ENCODE peak calls at places on chromosomes 3 and 15, in ten cellular contexts. One of them, this sample, is unnamed. For H3K9me3, the result is how much of the 10 kb centered on the place peaks cover.

GRCh38 chr3:69012836-69013255 is 638 bp downstream of the EOGT start:
- DNase-seq in spleen: peak
- DNase-seq in IMR-90: peak
- DNase-seq in upper lobe of right lung: peak
- DNase-seq in SK-N-MC: no peak
- DNase-seq in GM23248: peak
- DNase-seq in mesenchymal stem cell: peak
- DNase-seq in neuronal stem cell: peak
- DNase-seq in tibial nerve: no peak
- DNase-seq in lung: peak
- DNase-seq in this sample: peak

GRCh38 chr3:88807471-88808090 is 299.8 kb upstream of the EPHA3 start:
- DNase-seq in spleen: no peak
- DNase-seq in mesenchymal stem cell: peak
- DNase-seq in neuronal stem cell: no peak
- DNase-seq in lung: no peak
- DNase-seq in IMR-90: peak
- DNase-seq in tibial nerve: no peak
- DNase-seq in GM23248: peak
- DNase-seq in upper lobe of right lung: no peak
- DNase-seq in SK-N-MC: no peak
- DNase-seq in this sample: no peak

GRCh38 chr15:31973197-31973596 is 57.1 kb upstream of the CHRNA7 start:
- DNase-seq in SK-N-MC: no peak
- DNase-seq in spleen: no peak
- DNase-seq in lung: no peak
- DNase-seq in upper lobe of right lung: no peak
- DNase-seq in IMR-90: no peak
- DNase-seq in neuronal stem cell: no peak
- DNase-seq in tibial nerve: no peak
- DNase-seq in mesenchymal stem cell: no peak
- DNase-seq in GM23248: no peak
- DNase-seq in this sample: no peak

GRCh38 chr15:50816191-50816590 is 50.7 kb upstream of the SPPL2A start:
- DNase-seq in mesenchymal stem cell: no peak
- DNase-seq in upper lobe of right lung: no peak
- DNase-seq in tibial nerve: no peak
- DNase-seq in GM23248: no peak
- DNase-seq in neuronal stem cell: no peak
- DNase-seq in spleen: no peak
- DNase-seq in IMR-90: no peak
- DNase-seq in lung: no peak
- DNase-seq in SK-N-MC: no peak
- DNase-seq in this sample: no peak

GRCh38 chr15:82805994-82806406 is at the start of gene FSD2:
- DNase-seq in SK-N-MC: no peak
- DNase-seq in neuronal stem cell: no peak
- DNase-seq in lung: peak
- DNase-seq in upper lobe of right lung: no peak
- DNase-seq in tibial nerve: no peak
- DNase-seq in GM23248: no peak
- DNase-seq in spleen: no peak
- DNase-seq in mesenchymal stem cell: peak
- DNase-seq in IMR-90: no peak
- DNase-seq in this sample: no peak

GRCh38 chr3:43442872-43443395 is 156.6 kb downstream of the SNRK start:
- DNase-seq in upper lobe of right lung: no peak
- DNase-seq in SK-N-MC: no peak
- DNase-seq in spleen: no peak
- DNase-seq in GM23248: no peak
- DNase-seq in neuronal stem cell: no peak
- DNase-seq in lung: no peak
- DNase-seq in tibial nerve: no peak
- DNase-seq in IMR-90: no peak
- DNase-seq in mesenchymal stem cell: no peak
- DNase-seq in this sample: no peak

GRCh38 chr15:65302061-65302460 is 2.4 kb upstream of the RNU5B-1 start:
- DNase-seq in SK-N-MC: no peak
- DNase-seq in upper lobe of right lung: no peak
- DNase-seq in spleen: peak
- DNase-seq in mesenchymal stem cell: no peak
- DNase-seq in tibial nerve: no peak
- DNase-seq in neuronal stem cell: no peak
- DNase-seq in IMR-90: no peak
- DNase-seq in GM23248: no peak
- DNase-seq in lung: no peak
- DNase-seq in this sample: no peak

GRCh38 chr15:65312400-65312916 is 8.0 kb downstream of the RNU5B-1 start:
- DNase-seq in IMR-90: no peak
- DNase-seq in neuronal stem cell: no peak
- DNase-seq in SK-N-MC: no peak
- DNase-seq in upper lobe of right lung: no peak
- DNase-seq in spleen: peak
- DNase-seq in mesenchymal stem cell: no peak
- DNase-seq in tibial nerve: no peak
- DNase-seq in GM23248: no peak
- DNase-seq in lung: no peak
- DNase-seq in this sample: no peak

GRCh38 chr15:71821547-71822129 is 11.3 kb downstream of the NR2E3 start:
- DNase-seq in tibial nerve: no peak
- DNase-seq in mesenchymal stem cell: no peak
- DNase-seq in lung: no peak
- DNase-seq in SK-N-MC: no peak
- DNase-seq in IMR-90: no peak
- DNase-seq in neuronal stem cell: no peak
- DNase-seq in GM23248: no peak
- DNase-seq in upper lobe of right lung: no peak
- DNase-seq in spleen: no peak
- DNase-seq in this sample: no peak

GRCh38 chr3:43852066-43852465 is 161.3 kb downstream of the ABHD5 start:
- DNase-seq in IMR-90: peak
- DNase-seq in GM23248: peak
- DNase-seq in SK-N-MC: no peak
- DNase-seq in tibial nerve: no peak
- DNase-seq in lung: no peak
- DNase-seq in spleen: no peak
- DNase-seq in neuronal stem cell: no peak
- DNase-seq in upper lobe of right lung: no peak
- DNase-seq in mesenchymal stem cell: no peak
- DNase-seq in this sample: no peak

GRCh38 chr3:167650459-167650858 is 3.3 kb downstream of the WDR49 start:
- DNase-seq in IMR-90: no peak
- DNase-seq in GM23248: no peak
- DNase-seq in neuronal stem cell: no peak
- DNase-seq in upper lobe of right lung: no peak
- DNase-seq in mesenchymal stem cell: no peak
- DNase-seq in spleen: no peak
- DNase-seq in lung: no peak
- DNase-seq in tibial nerve: no peak
- DNase-seq in SK-N-MC: peak
- DNase-seq in this sample: no peak

GRCh38 chr15:46126581-46126980 is 491.8 kb downstream of the SQOR start:
- DNase-seq in lung: no peak
- DNase-seq in neuronal stem cell: no peak
- DNase-seq in IMR-90: peak
- DNase-seq in SK-N-MC: no peak
- DNase-seq in upper lobe of right lung: no peak
- DNase-seq in GM23248: peak
- DNase-seq in spleen: no peak
- DNase-seq in mesenchymal stem cell: no peak
- DNase-seq in tibial nerve: no peak
- DNase-seq in this sample: no peak

GRCh38 chr3:73086071-73086494 is 24.6 kb downstream of the EBLN2 start:
- DNase-seq in neuronal stem cell: peak
- DNase-seq in spleen: peak
- DNase-seq in tibial nerve: no peak
- DNase-seq in SK-N-MC: no peak
- DNase-seq in mesenchymal stem cell: peak
- DNase-seq in GM23248: peak
- DNase-seq in IMR-90: peak
- DNase-seq in lung: no peak
- DNase-seq in upper lobe of right lung: no peak
- DNase-seq in this sample: peak

GRCh38 chr3:13822042-13822441 is 57.8 kb downstream of the WNT7A start:
- DNase-seq in mesenchymal stem cell: no peak
- DNase-seq in IMR-90: no peak
- DNase-seq in SK-N-MC: no peak
- DNase-seq in GM23248: peak
- DNase-seq in spleen: peak
- DNase-seq in neuronal stem cell: no peak
- DNase-seq in lung: no peak
- DNase-seq in tibial nerve: no peak
- DNase-seq in upper lobe of right lung: peak
- DNase-seq in this sample: no peak

GRCh38 chr3:62184559-62184958 is 188.8 kb downstream of the FEZF2 start:
- DNase-seq in spleen: no peak
- DNase-seq in lung: no peak
- DNase-seq in tibial nerve: peak
- DNase-seq in GM23248: peak
- DNase-seq in neuronal stem cell: no peak
- DNase-seq in SK-N-MC: no peak
- DNase-seq in upper lobe of right lung: no peak
- DNase-seq in mesenchymal stem cell: no peak
- DNase-seq in IMR-90: no peak
- DNase-seq in this sample: no peak

DNA sequence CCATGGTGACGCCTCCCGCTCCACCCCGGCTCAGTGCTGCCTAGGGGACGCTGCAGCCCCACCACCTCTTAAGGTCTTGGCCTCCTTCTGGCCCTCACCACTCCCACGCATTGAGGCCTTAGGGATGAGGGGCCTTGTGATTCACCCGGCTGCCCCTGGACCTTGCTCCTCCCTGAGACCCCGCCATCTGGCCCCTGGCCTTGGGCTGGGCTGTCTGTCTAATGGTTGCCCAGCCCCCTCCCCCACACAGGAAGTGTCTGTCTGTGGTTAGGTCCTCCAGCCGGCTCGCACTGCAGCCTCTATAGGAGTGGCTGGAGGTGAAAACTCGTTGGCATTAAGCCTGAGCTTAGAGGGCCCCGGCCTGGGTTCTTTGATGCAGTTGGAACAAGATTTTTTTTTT is 21.5 kb upstream of the MTHFS start:
- DNase-seq in neuronal stem cell: no peak
- DNase-seq in GM23248: no peak
- DNase-seq in lung: no peak
- DNase-seq in tibial nerve: no peak
- DNase-seq in SK-N-MC: no peak
- DNase-seq in spleen: peak
- DNase-seq in mesenchymal stem cell: no peak
- DNase-seq in IMR-90: no peak
- DNase-seq in upper lobe of right lung: no peak
- DNase-seq in this sample: no peak
- H3K9me3 ChIP-seq in neuronal stem cell: under half
- H3K9me3 ChIP-seq in GM23248: under half
- H3K9me3 ChIP-seq in lung: under half
- H3K9me3 ChIP-seq in tibial nerve: under half
- H3K9me3 ChIP-seq in SK-N-MC: under half
- H3K9me3 ChIP-seq in spleen: half or more
- H3K9me3 ChIP-seq in mesenchymal stem cell: half or more
- H3K9me3 ChIP-seq in IMR-90: under half
- H3K9me3 ChIP-seq in upper lobe of right lung: half or more
- H3K9me3 ChIP-seq in this sample: under half

GRCh38 chr3:128858167-128858566 is 21.3 kb upstream of the ACAD9 start:
- DNase-seq in spleen: no peak
- DNase-seq in mesenchymal stem cell: no peak
- DNase-seq in IMR-90: no peak
- DNase-seq in SK-N-MC: no peak
- DNase-seq in upper lobe of right lung: no peak
- DNase-seq in tibial nerve: no peak
- DNase-seq in lung: no peak
- DNase-seq in GM23248: no peak
- DNase-seq in neuronal stem cell: no peak
- DNase-seq in this sample: no peak
- H3K9me3 ChIP-seq in spleen: half or more
- H3K9me3 ChIP-seq in mesenchymal stem cell: under half
- H3K9me3 ChIP-seq in IMR-90: under half
- H3K9me3 ChIP-seq in SK-N-MC: under half
- H3K9me3 ChIP-seq in upper lobe of right lung: under half
- H3K9me3 ChIP-seq in tibial nerve: under half
- H3K9me3 ChIP-seq in lung: under half
- H3K9me3 ChIP-seq in GM23248: under half
- H3K9me3 ChIP-seq in neuronal stem cell: under half
- H3K9me3 ChIP-seq in this sample: under half

GRCh38 chr15:67821784-67822451 is 3.4 kb upstream of the SKOR1 start:
- DNase-seq in SK-N-MC: no peak
- DNase-seq in neuronal stem cell: no peak
- DNase-seq in IMR-90: no peak
- DNase-seq in lung: no peak
- DNase-seq in mesenchymal stem cell: no peak
- DNase-seq in tibial nerve: no peak
- DNase-seq in GM23248: no peak
- DNase-seq in upper lobe of right lung: no peak
- DNase-seq in spleen: peak
- DNase-seq in this sample: no peak

GRCh38 chr15:67820147-67820991 is 4.9 kb upstream of the SKOR1 start:
- DNase-seq in tibial nerve: no peak
- DNase-seq in GM23248: no peak
- DNase-seq in SK-N-MC: no peak
- DNase-seq in upper lobe of right lung: no peak
- DNase-seq in IMR-90: no peak
- DNase-seq in mesenchymal stem cell: no peak
- DNase-seq in neuronal stem cell: no peak
- DNase-seq in lung: no peak
- DNase-seq in spleen: peak
- DNase-seq in this sample: no peak

GRCh38 chr15:67822537-67823370 is 2.6 kb upstream of the SKOR1 start:
- DNase-seq in IMR-90: no peak
- DNase-seq in GM23248: no peak
- DNase-seq in spleen: peak
- DNase-seq in SK-N-MC: no peak
- DNase-seq in mesenchymal stem cell: no peak
- DNase-seq in upper lobe of right lung: no peak
- DNase-seq in lung: no peak
- DNase-seq in tibial nerve: no peak
- DNase-seq in neuronal stem cell: no peak
- DNase-seq in this sample: no peak

GRCh38 chr15:67819636-67820035 is 5.7 kb upstream of the SKOR1 start:
- DNase-seq in tibial nerve: no peak
- DNase-seq in IMR-90: no peak
- DNase-seq in SK-N-MC: no peak
- DNase-seq in neuronal stem cell: no peak
- DNase-seq in spleen: peak
- DNase-seq in GM23248: no peak
- DNase-seq in mesenchymal stem cell: no peak
- DNase-seq in lung: no peak
- DNase-seq in upper lobe of right lung: no peak
- DNase-seq in this sample: no peak

GRCh38 chr15:67820992-67821783 is 4.1 kb upstream of the SKOR1 start:
- DNase-seq in tibial nerve: no peak
- DNase-seq in neuronal stem cell: no peak
- DNase-seq in lung: no peak
- DNase-seq in GM23248: peak
- DNase-seq in spleen: peak
- DNase-seq in SK-N-MC: no peak
- DNase-seq in IMR-90: peak
- DNase-seq in upper lobe of right lung: peak
- DNase-seq in mesenchymal stem cell: peak
- DNase-seq in this sample: no peak
- H3K9me3 ChIP-seq in tibial nerve: under half
- H3K9me3 ChIP-seq in neuronal stem cell: under half
- H3K9me3 ChIP-seq in lung: under half
- H3K9me3 ChIP-seq in GM23248: under half
- H3K9me3 ChIP-seq in spleen: under half
- H3K9me3 ChIP-seq in SK-N-MC: under half
- H3K9me3 ChIP-seq in IMR-90: under half
- H3K9me3 ChIP-seq in upper lobe of right lung: under half
- H3K9me3 ChIP-seq in mesenchymal stem cell: under half
- H3K9me3 ChIP-seq in this sample: under half

GRCh38 chr15:25059698-25060471 is 105.1 kb downstream of the SNRPN start:
- DNase-seq in mesenchymal stem cell: no peak
- DNase-seq in upper lobe of right lung: peak
- DNase-seq in IMR-90: no peak
- DNase-seq in SK-N-MC: no peak
- DNase-seq in neuronal stem cell: no peak
- DNase-seq in lung: no peak
- DNase-seq in spleen: peak
- DNase-seq in GM23248: no peak
- DNase-seq in tibial nerve: no peak
- DNase-seq in this sample: no peak
- H3K9me3 ChIP-seq in mesenchymal stem cell: half or more
- H3K9me3 ChIP-seq in upper lobe of right lung: half or more
- H3K9me3 ChIP-seq in IMR-90: half or more
- H3K9me3 ChIP-seq in SK-N-MC: under half
- H3K9me3 ChIP-seq in neuronal stem cell: half or more
- H3K9me3 ChIP-seq in lung: half or more
- H3K9me3 ChIP-seq in spleen: half or more
- H3K9me3 ChIP-seq in GM23248: under half
- H3K9me3 ChIP-seq in tibial nerve: half or more
- H3K9me3 ChIP-seq in this sample: half or more